ENCODE peak calls at places on chromosome 1, in seven cellular contexts. M, H, W, I, F, Q and D are unnamed samples.

GRCh38 chr1:183093821-183094287 is 70.6 kb downstream of the LAMC1 start:
- DNase-seq in M (no peak), H (peak), W (peak), I (no peak), F (no peak), Q (no peak), D (peak)

GRCh38 chr1:108142773-108143394 is 57.3 kb downstream of the SLC25A24 start:
- DNase-seq in M (no peak), H (no peak), W (no peak), I (no peak), F (no peak), Q (no peak), D (no peak)

GRCh38 chr1:22142315-22143064 is 407 bp downstream of the WNT4 start:
- DNase-seq in M (no peak), H (peak), W (no peak), I (peak), F (no peak), Q (no peak), D (no peak)

GRCh38 chr1:18580676-18581419 is 49.8 kb upstream of the PAX7 start:
- DNase-seq in M (no peak), H (no peak), W (no peak), I (no peak), F (no peak), Q (no peak), D (no peak)

GRCh38 chr1:7042322-7043231 is 257.3 kb downstream of the CAMTA1 start:
- DNase-seq in M (no peak), H (peak), W (no peak), I (peak), F (no peak), Q (no peak), D (no peak)

GRCh38 chr1:21258331-21259134 is 31.7 kb downstream of the ECE1 start:
- DNase-seq in M (no peak), H (no peak), W (no peak), I (no peak), F (no peak), Q (no peak), D (no peak)

GRCh38 chr1:202208458-202208857 is 14.9 kb downstream of the LGR6 start:
- DNase-seq in M (no peak), H (no peak), W (no peak), I (no peak), F (no peak), Q (no peak), D (no peak)

GRCh38 chr1:11318982-11319381 is 46.0 kb downstream of the UBIAD1 start:
- DNase-seq in M (no peak), H (no peak), W (no peak), I (no peak), F (no peak), Q (no peak), D (no peak)

GRCh38 chr1:190738321-190738720 is 260.7 kb upstream of the BRINP3 start:
- DNase-seq in M (no peak), H (no peak), W (no peak), I (no peak), F (no peak), Q (no peak), D (no peak)

GRCh38 chr1:43358121-43358745 is 548 bp upstream of the CDC20 start:
- DNase-seq in M (no peak), H (no peak), W (no peak), I (peak), F (no peak), Q (peak), D (no peak)

GRCh38 chr1:228077565-228078330 is 4.8 kb upstream of the ARF1 start:
- DNase-seq in M (no peak), H (no peak), W (no peak), I (no peak), F (peak), Q (peak), D (no peak)

GRCh38 chr1:81702903-81703302 is 97.8 kb upstream of the ADGRL2 start:
- DNase-seq in M (no peak), H (peak), W (no peak), I (no peak), F (no peak), Q (no peak), D (no peak)

GRCh38 chr1:67404212-67404620 is 26.0 kb downstream of the SERBP1 start:
- DNase-seq in M (no peak), H (peak), W (no peak), I (no peak), F (no peak), Q (no peak), D (no peak)

GRCh38 chr1:78490861-78491310 is at the start of gene PTGFR:
- DNase-seq in M (no peak), H (peak), W (no peak), I (peak), F (peak), Q (peak), D (no peak)
- H3K4me3 ChIP-seq in M (peak), H (peak), W (peak), I (peak), F (peak), Q (peak), D (peak)

DNA sequence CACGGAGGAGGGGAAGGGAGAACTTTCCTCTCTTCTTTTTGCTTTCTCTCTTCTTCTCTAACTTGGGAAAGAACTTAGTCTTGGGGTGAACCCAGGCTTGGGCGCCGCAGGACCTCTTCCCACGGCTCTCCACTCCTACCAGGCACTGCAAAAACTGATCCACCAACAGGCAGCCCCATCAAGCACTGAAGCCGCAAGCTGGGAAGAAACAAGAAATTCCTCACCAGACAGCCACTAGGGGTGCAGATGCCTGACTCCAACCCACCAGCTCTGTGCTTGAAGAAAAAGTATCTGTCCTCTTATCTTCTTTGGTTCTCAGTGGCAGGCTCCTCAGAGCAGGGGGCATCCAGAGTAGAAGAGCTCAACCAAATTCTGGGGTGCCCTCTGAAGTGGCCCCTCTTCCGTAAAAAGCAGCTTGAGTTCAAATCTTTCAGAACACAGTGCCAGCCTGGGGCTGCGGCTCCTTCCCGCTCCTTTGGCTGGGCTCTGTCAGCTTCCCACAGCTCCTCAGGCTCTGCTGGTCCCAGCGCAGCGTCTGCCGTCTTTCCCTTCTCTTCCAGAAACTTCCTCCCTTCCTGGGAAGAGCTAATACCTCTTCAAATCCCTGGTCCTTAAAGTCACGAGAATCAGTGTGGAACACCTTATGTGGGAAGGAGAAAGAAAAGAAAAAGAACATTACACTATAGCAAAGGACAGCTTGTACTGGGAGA is 2.4 kb downstream of the SLC41A1 start:
- DNase-seq in M (no peak), H (no peak), W (no peak), I (peak), F (no peak), Q (no peak), D (no peak)
- TF ChIP-seq CTCF in M (peak), H (peak), W (no peak), I (peak), F (no peak), Q (no peak), D (peak)

GRCh38 chr1:197224160-197224559 is 43.9 kb upstream of the CRB1 start:
- DNase-seq in M (no peak), H (peak), W (no peak), I (no peak), F (no peak), Q (no peak), D (no peak)

GRCh38 chr1:197213193-197213592 is 54.9 kb upstream of the CRB1 start:
- DNase-seq in M (no peak), H (no peak), W (no peak), I (no peak), F (no peak), Q (no peak), D (no peak)

GRCh38 chr1:197222780-197223179 is 45.3 kb upstream of the CRB1 start:
- DNase-seq in M (no peak), H (no peak), W (no peak), I (no peak), F (no peak), Q (no peak), D (no peak)

GRCh38 chr1:197222025-197222685 is 45.9 kb upstream of the CRB1 start:
- DNase-seq in M (no peak), H (no peak), W (peak), I (no peak), F (no peak), Q (no peak), D (no peak)

DNA sequence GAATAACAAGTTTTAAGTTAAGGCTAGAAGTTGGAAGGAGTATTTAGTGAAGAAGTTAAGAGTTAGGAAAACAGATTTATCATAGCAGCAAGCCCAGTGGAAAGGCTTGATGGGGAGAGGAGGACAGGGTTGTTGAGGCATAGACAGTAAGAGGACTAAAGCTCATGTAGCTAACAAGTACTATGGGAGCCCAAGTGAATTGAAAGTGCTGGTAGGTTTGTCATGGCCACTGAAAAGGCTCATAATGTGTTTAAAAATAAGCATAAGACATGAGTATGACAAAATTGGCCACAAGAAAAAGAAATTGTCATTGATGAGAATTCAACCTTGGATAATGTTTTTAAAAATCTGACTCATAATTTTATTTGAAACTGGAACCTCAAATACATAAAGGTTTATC is 49.2 kb upstream of the CRB1 start:
- DNase-seq in M (no peak), H (no peak), W (no peak), I (no peak), F (no peak), Q (no peak), D (no peak)
- H3K4me3 ChIP-seq in M (no peak), H (no peak), W (no peak), I (no peak), F (no peak), Q (no peak), D (no peak)

GRCh38 chr1:42321731-42322130 is 13.3 kb downstream of the FOXJ3 start:
- DNase-seq in M (no peak), H (no peak), W (no peak), I (no peak), F (no peak), Q (no peak), D (no peak)
- TF ChIP-seq CTCF in M (no peak), H (no peak), W (no peak), I (no peak), F (no peak), Q (no peak), D (no peak)

DNA sequence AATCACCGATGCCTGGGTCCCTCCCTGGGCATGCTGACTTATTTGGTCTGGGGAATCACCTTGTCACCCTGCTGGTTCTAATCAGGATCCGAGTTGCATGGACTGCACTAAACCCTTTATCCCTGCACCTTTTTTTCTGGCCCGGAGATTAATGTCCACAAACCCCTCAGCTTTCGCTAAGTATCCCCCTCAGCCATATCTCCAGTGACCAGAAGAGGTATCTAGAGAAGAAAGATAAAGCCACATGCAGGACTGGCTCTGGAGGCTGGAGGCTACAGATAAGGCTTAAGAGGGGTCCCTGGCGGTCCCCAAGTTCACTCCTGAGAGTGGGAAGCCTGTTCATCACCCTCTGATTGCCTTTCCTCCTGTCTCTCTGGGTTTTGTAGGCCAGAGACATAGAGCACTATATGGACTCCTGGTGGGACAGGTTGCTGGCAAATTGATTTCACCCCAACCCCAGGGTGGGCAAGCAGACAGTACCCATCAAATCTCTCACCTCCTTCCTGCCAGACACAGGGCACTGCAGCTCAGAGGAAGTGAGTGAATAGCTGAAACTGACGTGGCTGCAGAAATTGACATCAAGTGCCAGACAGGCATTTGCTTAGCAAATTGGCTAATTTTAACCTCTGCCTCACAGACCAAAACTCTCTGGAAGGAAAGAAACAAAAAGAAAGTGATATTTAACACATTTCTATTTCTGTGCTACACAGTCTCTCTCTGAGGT is 38.8 kb downstream of the HMGB4 start:
- DNase-seq in M (no peak), H (no peak), W (no peak), I (no peak), F (no peak), Q (no peak), D (peak)
- H3K4me3 ChIP-seq in M (no peak), H (no peak), W (no peak), I (no peak), F (no peak), Q (no peak), D (no peak)